ENCODE peak calls at places on chromosome 1, in seven cellular contexts. S is left lung, H is ovary, R is OCI-LY7, B is IMR-90, Z is heart left ventricle, F is neuronal stem cell. Q is an unnamed sample.

GRCh38 chr1:176949033-176949662 is 215.4 kb downstream of the ASTN1 start:
- DNase-seq in Z (peak; percentile 58), R (peak; percentile 26), B (peak; percentile 24), H (peak; percentile 28), F (peak; percentile 65), S (peak; percentile 43), Q (peak; percentile 36)

GRCh38 chr1:182259963-182260362 is 131.6 kb downstream of the GLUL start:
- DNase-seq in R (no peak), F (no peak), B (no peak), Z (no peak), S (no peak), H (no peak), Q (no peak)

GRCh38 chr1:33957854-33958253 is 94.0 kb downstream of the HMGB4 start:
- DNase-seq in Z (no peak), R (no peak), S (no peak), B (no peak), F (no peak), H (no peak), Q (no peak)

GRCh38 chr1:153678519-153679336 is at the start of gene NPR1:
- DNase-seq in R (no peak), Z (peak; percentile 74), B (no peak), F (no peak), H (peak; percentile 80), S (peak; percentile 55), Q (peak; percentile 42)

GRCh38 chr1:202023033-202023433 is 12.6 kb downstream of the ELF3 start:
- DNase-seq in B (no peak), F (no peak), S (peak; percentile 79), R (no peak), H (no peak), Z (no peak), Q (peak; percentile 86)

GRCh38 chr1:205962821-205963221 is 19.6 kb upstream of the SLC26A9 start:
- DNase-seq in F (no peak), R (no peak), Z (no peak), S (no peak), B (no peak), H (no peak), Q (no peak)

GRCh38 chr1:9852410-9853301 is 28.9 kb upstream of the CLSTN1 start:
- DNase-seq in R (no peak), F (no peak), Z (no peak), B (peak; percentile 59), H (no peak), S (no peak), Q (no peak)

GRCh38 chr1:169565335-169566271 is 20.7 kb downstream of the F5 start:
- DNase-seq in R (no peak), S (no peak), B (no peak), H (no peak), F (no peak), Z (no peak), Q (no peak)

GRCh38 chr1:67747667-67748066 is 62.7 kb downstream of the GADD45A start:
- DNase-seq in F (no peak), Z (no peak), H (no peak), R (no peak), S (no peak), B (peak; percentile 72), Q (no peak)

GRCh38 chr1:63928197-63929105 is 154.6 kb downstream of the ROR1 start:
- DNase-seq in H (no peak), S (no peak), R (no peak), F (no peak), B (no peak), Z (peak; percentile 77), Q (no peak)

GRCh38 chr1:230807029-230807428 is 59.8 kb downstream of the CAPN9 start:
- DNase-seq in S (no peak), F (no peak), R (no peak), H (no peak), B (no peak), Z (peak; percentile 90), Q (peak; percentile 72)

GRCh38 chr1:145858238-145858936 is 494 bp downstream of the PIAS3 start:
- DNase-seq in F (peak; percentile 49), B (peak; percentile 19), Z (peak; percentile 66), H (peak; percentile 71), R (peak; percentile 83), S (peak; percentile 64), Q (peak; percentile 57)

GRCh38 chr1:14755518-14756252 is 157.2 kb downstream of the KAZN start:
- DNase-seq in S (no peak), Z (no peak), R (peak; percentile 74), H (no peak), B (no peak), F (no peak), Q (peak; percentile 4)

GRCh38 chr1:215076312-215076711 is 6.2 kb upstream of the KCNK2 start:
- DNase-seq in Z (no peak), S (no peak), B (peak; percentile 62), H (no peak), R (peak; percentile 1), F (no peak), Q (peak; percentile 54)

GRCh38 chr1:206555473-206555935 is 48.2 kb downstream of the RASSF5 start:
- DNase-seq in R (peak; percentile 35), S (no peak), Z (peak; percentile 76), H (peak; percentile 61), F (no peak), B (no peak), Q (peak; percentile 3)

GRCh38 chr1:27671964-27672749 is at the start of gene IFI6:
- DNase-seq in R (peak; percentile 65), S (peak; percentile 91), B (peak; percentile 95), F (peak; percentile 62), H (peak; percentile 80), Z (peak; percentile 89), Q (peak; percentile 97)

GRCh38 chr1:236914375-236914774 is 89.9 kb downstream of the MT1HL1 start:
- DNase-seq in S (no peak), F (no peak), R (no peak), B (no peak), H (no peak), Z (no peak), Q (no peak)

GRCh38 chr1:236907205-236907604 is 97.0 kb downstream of the MT1HL1 start:
- DNase-seq in R (no peak), S (no peak), H (no peak), Z (no peak), B (no peak), F (no peak), Q (no peak)

GRCh38 chr1:236904874-236905741 is 99.1 kb downstream of the MT1HL1 start:
- DNase-seq in S (no peak), F (no peak), B (peak; percentile 94), R (no peak), Z (no peak), H (no peak), Q (no peak)

GRCh38 chr1:236913371-236914037 is 90.7 kb downstream of the MT1HL1 start:
- DNase-seq in F (no peak), B (peak; percentile 44), H (no peak), Z (no peak), R (no peak), S (no peak), Q (no peak)

DNA sequence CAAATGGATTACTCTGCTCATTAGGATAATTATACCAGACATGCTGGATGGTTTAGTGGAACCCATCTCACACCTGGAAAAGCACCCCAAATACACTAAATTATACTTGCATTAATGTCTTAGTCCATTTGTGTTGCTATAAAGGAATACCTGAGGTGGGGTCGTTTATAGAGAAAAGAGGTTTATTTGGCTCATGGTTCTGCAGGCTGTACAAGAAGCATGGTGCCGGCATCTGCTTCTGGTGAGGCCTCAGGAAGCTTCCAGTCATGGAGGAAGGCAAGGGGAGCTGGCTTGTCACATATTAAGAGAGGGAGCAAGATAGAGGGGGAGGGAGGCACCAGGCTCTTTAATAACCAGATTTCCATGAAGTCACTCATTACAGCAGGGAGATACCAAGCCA is 95.6 kb downstream of the MT1HL1 start:
- DNase-seq in R (no peak), F (no peak), Z (no peak), S (no peak), B (no peak), H (no peak), Q (no peak)
- H3K9me3 ChIP-seq in R (no peaks in the 10 kb centered on the region), F (no peaks in the 10 kb centered on the region), Z (no peaks in the 10 kb centered on the region), S (no peaks in the 10 kb centered on the region), B (no peaks in the 10 kb centered on the region), H (no peaks in the 10 kb centered on the region), Q (no peaks in the 10 kb centered on the region)

GRCh38 chr1:109763646-109764415 is at the start of gene EPS8L3:
- DNase-seq in S (peak; percentile 26), Z (peak; percentile 20), F (no peak), H (peak; percentile 19), B (no peak), R (no peak), Q (no peak)
- H3K27ac ChIP-seq in S (peak within 1 kb of the TSS; percentile 38), Z (no peak within 1 kb of the TSS), F (no peak within 1 kb of the TSS), H (no peak within 1 kb of the TSS), B (peak within 1 kb of the TSS; percentile 90), R (no peak within 1 kb of the TSS), Q (no peak within 1 kb of the TSS)

GRCh38 chr1:17757426-17757825 is 2.3 kb downstream of the ACTL8 start:
- DNase-seq in B (no peak), S (no peak), H (no peak), R (no peak), F (no peak), Z (no peak), Q (no peak)
- H3K9me3 ChIP-seq in B (peaks cover 32% of the 10 kb centered on the region), S (peaks cover 62% of the 10 kb centered on the region), H (peaks cover 12% of the 10 kb centered on the region), R (peaks cover 38% of the 10 kb centered on the region), F (peaks cover 22% of the 10 kb centered on the region), Z (peaks cover 62% of the 10 kb centered on the region), Q (no peaks in the 10 kb centered on the region)

DNA sequence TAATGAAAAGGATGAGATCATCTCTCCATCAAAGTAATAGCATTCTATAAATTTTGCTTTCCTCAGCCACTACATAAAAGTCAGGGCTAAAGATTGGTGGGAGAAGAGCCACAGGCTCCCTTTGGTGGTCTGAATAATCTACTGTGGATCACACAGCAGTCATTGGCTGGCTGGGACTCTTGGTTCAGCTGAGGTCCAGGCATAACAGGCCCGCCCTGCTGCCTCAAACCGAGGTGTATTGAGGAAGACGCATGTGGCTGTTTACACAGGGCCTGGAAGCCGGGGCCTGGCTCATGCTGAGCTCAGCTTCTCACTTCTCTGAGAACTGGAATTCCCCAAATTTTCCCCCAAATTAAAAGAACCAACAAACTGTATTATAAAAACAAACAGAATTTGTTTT is 139.2 kb downstream of the PTPRC start:
- DNase-seq in B (peak; percentile 9), Z (no peak), S (peak; percentile 62), F (no peak), H (no peak), R (no peak), Q (no peak)
- H3K27ac ChIP-seq in B (no peak overlapping the region), Z (no peak overlapping the region), S (peak overlapping the region; percentile 91), F (no peak overlapping the region), H (no peak overlapping the region), R (no peak overlapping the region), Q (no peak overlapping the region)

DNA sequence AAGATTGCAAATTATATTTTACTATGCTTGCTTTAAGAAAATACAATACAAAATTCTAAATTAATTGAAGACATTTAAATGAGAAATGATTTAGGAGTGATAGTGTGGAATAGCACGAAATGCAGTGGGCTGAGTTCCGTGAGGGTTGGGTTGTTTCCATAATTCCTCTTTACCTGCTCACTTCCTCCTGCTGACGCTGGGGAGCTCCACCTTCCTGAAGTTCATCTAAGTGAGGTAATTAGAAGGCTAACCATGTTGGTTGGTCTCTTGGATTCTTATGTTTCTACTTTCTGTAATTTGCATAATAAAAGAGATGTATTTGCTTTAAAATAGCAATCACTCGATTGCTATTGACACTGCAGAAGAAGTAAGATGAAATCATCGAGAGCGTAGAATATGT is 4.7 kb downstream of the OR14I1 start:
- DNase-seq in Z (no peak), B (no peak), F (no peak), R (no peak), S (no peak), H (no peak), Q (no peak)
- H3K9me3 ChIP-seq in Z (no peaks in the 10 kb centered on the region), B (peaks cover 23% of the 10 kb centered on the region), F (no peaks in the 10 kb centered on the region), R (no peaks in the 10 kb centered on the region), S (no peaks in the 10 kb centered on the region), H (no peaks in the 10 kb centered on the region), Q (no peaks in the 10 kb centered on the region)